ENCODE peak calls at places on chromosomes 13 and 19, in ten cellular contexts. L is caudate nucleus, O is HCT116, M is left ventricle myocardium inferior, H is neural progenitor cell, X is breast epithelium, U is tibial nerve, Y is dorsolateral prefrontal cortex, S is right cardiac atrium, I is lung. Q is an unnamed sample.

GRCh38 chr19:17405250-17406038 is at the start of gene BST2:
- DNase-seq in X (peak), I (peak), O (no peak), U (peak), L (peak), H (peak), M (peak), S (peak), Y (no peak), Q (peak)

GRCh38 chr19:33864311-33864850 is 67.7 kb downstream of the KCTD15 start:
- DNase-seq in O (no peak), H (no peak), S (no peak), X (no peak), U (no peak), I (no peak), L (no peak), M (no peak), Y (no peak), Q (peak)

GRCh38 chr19:35644206-35644986 is 2.9 kb downstream of the ETV2 start:
- DNase-seq in I (peak), O (peak), H (peak), X (peak), Y (peak), S (peak), M (peak), L (peak), U (peak), Q (peak)

GRCh38 chr13:36907801-36908200 is 12.2 kb downstream of the SMAD9 start:
- DNase-seq in O (no peak), I (no peak), L (no peak), M (no peak), S (no peak), H (no peak), X (no peak), U (no peak), Y (no peak), Q (no peak)

GRCh38 chr13:40619479-40619814 is 47.0 kb downstream of the FOXO1 start:
- DNase-seq in H (no peak), M (no peak), U (no peak), O (no peak), X (no peak), I (no peak), Y (no peak), S (no peak), L (no peak), Q (no peak)

GRCh38 chr19:41939861-41940442 is 11.7 kb upstream of the ERFL start:
- DNase-seq in M (no peak), L (no peak), H (peak), U (no peak), Y (no peak), I (no peak), O (no peak), S (no peak), X (no peak), Q (no peak)

GRCh38 chr19:27779953-27780352 is 1433.0 kb downstream of the UQCRFS1 start:
- DNase-seq in O (no peak), L (no peak), I (no peak), X (no peak), H (no peak), U (no peak), S (no peak), M (no peak), Y (no peak), Q (no peak)

GRCh38 chr13:57724486-57725272 is 93.1 kb downstream of the PCDH17 start:
- DNase-seq in Y (no peak), O (no peak), U (no peak), S (no peak), M (no peak), L (no peak), I (no peak), X (no peak), H (peak), Q (no peak)

GRCh38 chr13:46296920-46297319 is 85.2 kb downstream of the LRRC63 start:
- DNase-seq in Y (no peak), X (no peak), O (peak), H (no peak), U (peak), S (no peak), M (no peak), I (no peak), L (no peak), Q (no peak)

GRCh38 chr13:111281751-111282311 is 38.6 kb upstream of the TEX29 start:
- DNase-seq in S (no peak), O (no peak), X (no peak), M (no peak), I (no peak), L (no peak), U (no peak), Y (no peak), H (no peak), Q (no peak)

GRCh38 chr13:24263652-24264051 is 45.7 kb upstream of the C1QTNF9 start:
- DNase-seq in S (no peak), M (no peak), I (no peak), U (no peak), X (no peak), Y (no peak), H (no peak), O (no peak), L (no peak), Q (no peak)

GRCh38 chr13:94239135-94239534 is 240.3 kb downstream of the DCT start:
- DNase-seq in O (no peak), X (no peak), U (no peak), L (no peak), Y (no peak), S (no peak), I (no peak), M (no peak), H (no peak), Q (no peak)

GRCh38 chr19:1904385-1905070 is 671 bp upstream of the ADAT3 start:
- DNase-seq in I (peak), U (no peak), Y (no peak), M (no peak), X (peak), O (no peak), H (peak), L (no peak), S (no peak), Q (peak)

GRCh38 chr19:16801599-16801998 is 27.6 kb upstream of the SIN3B start:
- DNase-seq in X (no peak), S (no peak), Y (no peak), M (no peak), I (no peak), U (no peak), O (no peak), L (no peak), H (no peak), Q (peak)

GRCh38 chr19:42023121-42023942 is 29.3 kb upstream of the ATP1A3 start:
- DNase-seq in S (no peak), L (no peak), H (peak), M (no peak), U (no peak), Y (no peak), O (peak), I (no peak), X (no peak), Q (no peak)

GRCh38 chr19:41144403-41144802 is 30.2 kb downstream of the CYP2F1 start:
- DNase-seq in M (peak), L (peak), Y (peak), O (peak), U (peak), I (peak), H (peak), S (peak), X (peak), Q (peak)

GRCh38 chr13:45916036-45916435 is 64.5 kb upstream of the SIAH3 start:
- DNase-seq in I (no peak), Y (no peak), O (no peak), H (no peak), S (no peak), M (no peak), X (no peak), U (no peak), L (no peak), Q (no peak)

GRCh38 chr13:35789335-35790166 is 313.1 kb upstream of the MAB21L1 start:
- DNase-seq in L (no peak), S (no peak), Y (no peak), M (no peak), U (no peak), X (no peak), I (no peak), H (peak), O (peak), Q (no peak)

GRCh38 chr19:36032251-36033104 is at the start of gene CLIP3:
- DNase-seq in M (peak), U (peak), X (no peak), H (peak), L (peak), S (peak), Y (peak), O (no peak), I (no peak), Q (no peak)

GRCh38 chr13:26019881-26020535 is 31.8 kb downstream of the SHISA2 start:
- DNase-seq in S (no peak), U (no peak), H (no peak), O (no peak), X (no peak), L (no peak), M (no peak), I (no peak), Y (no peak), Q (peak)

GRCh38 chr19:45791744-45792481 is 732 bp downstream of the DMWD start:
- DNase-seq in Y (no peak), S (no peak), H (no peak), X (no peak), M (no peak), I (no peak), U (no peak), O (no peak), L (no peak), Q (no peak)

GRCh38 chr19:45792482-45793177 is at the start of gene DMWD:
- DNase-seq in O (peak), S (peak), H (peak), M (peak), X (peak), Y (peak), I (peak), L (peak), U (peak), Q (peak)

GRCh38 chr19:45794627-45795026 is 2.0 kb upstream of the DMWD start:
- DNase-seq in X (no peak), U (no peak), S (no peak), Y (no peak), I (no peak), O (no peak), L (no peak), H (no peak), M (no peak), Q (no peak)

GRCh38 chr19:45790942-45791341 is 1.7 kb downstream of the DMWD start:
- DNase-seq in O (no peak), U (no peak), X (no peak), M (no peak), L (no peak), S (no peak), I (no peak), H (no peak), Y (no peak), Q (no peak)

DNA sequence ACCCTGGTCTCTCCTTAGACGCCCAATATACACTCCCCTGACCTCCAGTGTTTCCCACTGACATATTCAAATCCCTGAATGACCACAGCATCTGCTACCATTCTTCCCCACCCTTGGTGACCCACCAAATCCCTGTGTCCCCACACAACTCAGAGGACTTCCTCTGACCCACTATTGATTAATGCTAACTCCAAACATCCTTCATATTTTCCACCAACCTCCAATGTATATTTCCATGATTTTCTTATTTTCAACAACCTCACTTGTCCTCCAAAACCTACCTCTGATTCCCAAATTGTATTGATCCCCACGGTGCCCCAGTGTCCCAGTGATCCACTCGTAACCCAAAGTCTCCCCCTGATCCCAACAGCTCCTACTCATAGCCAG is 526 bp upstream of the DMWD start:
- DNase-seq in H (no peak), Y (no peak), U (no peak), S (no peak), X (no peak), O (no peak), M (no peak), L (no peak), I (no peak), Q (no peak)
- H3K27ac ChIP-seq in H (no peak), Y (no peak), U (peak), S (no peak), X (peak), O (peak), M (peak), L (peak), I (no peak), Q (no peak)

GRCh38 chr19:53196777-53197396 is 3.7 kb upstream of the ZNF665 start:
- DNase-seq in S (peak), O (peak), X (peak), I (peak), Y (peak), U (peak), H (peak), M (peak), L (peak), Q (peak)
- H3K27ac ChIP-seq in S (peak), O (no peak), X (peak), I (peak), Y (peak), U (peak), H (no peak), M (peak), L (peak), Q (peak)

GRCh38 chr13:39035799-39036198 is 2.1 kb downstream of the PROSER1 start:
- DNase-seq in X (no peak), I (no peak), H (no peak), Y (no peak), S (no peak), O (no peak), L (no peak), U (no peak), M (no peak), Q (no peak)
- H3K27ac ChIP-seq in X (no peak), I (no peak), H (no peak), Y (no peak), S (no peak), O (no peak), L (no peak), U (no peak), M (no peak), Q (peak)

DNA sequence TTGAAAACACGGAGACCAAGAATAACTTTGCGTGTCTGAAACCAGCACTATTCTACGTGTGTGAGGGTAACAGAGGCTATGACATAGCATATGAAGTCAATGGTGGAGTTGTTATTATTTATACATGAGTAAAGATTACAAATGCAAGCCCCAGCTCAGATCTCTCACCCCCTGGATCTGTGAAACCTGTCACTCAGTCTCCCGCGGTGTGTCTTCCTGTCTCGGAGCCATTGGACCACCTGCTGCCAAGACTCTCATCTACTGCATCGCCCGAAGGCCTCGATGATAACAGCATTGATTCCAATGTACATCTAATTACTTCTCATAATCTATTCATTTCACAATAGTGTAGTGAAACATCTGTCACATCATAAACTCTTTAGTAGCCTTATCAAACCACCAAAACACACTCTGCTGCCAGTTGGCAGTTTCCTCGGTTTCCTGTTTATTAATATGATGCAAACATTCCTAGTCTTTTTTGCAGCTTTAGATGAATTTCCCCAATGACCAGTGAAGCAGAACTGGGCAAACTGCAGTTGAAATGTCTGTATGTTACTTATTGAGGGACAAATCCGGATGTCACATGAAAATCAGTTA is 220.3 kb downstream of the POU4F1 start:
- DNase-seq in H (no peak), O (no peak), I (no peak), M (peak), L (no peak), Y (no peak), S (no peak), U (no peak), X (no peak), Q (no peak)
- H3K27ac ChIP-seq in H (no peak), O (no peak), I (no peak), M (peak), L (no peak), Y (no peak), S (no peak), U (no peak), X (no peak), Q (no peak)

GRCh38 chr13:80483157-80483556 is 142.2 kb upstream of the SPRY2 start:
- DNase-seq in H (no peak), L (no peak), M (no peak), U (no peak), O (no peak), X (no peak), S (no peak), Y (no peak), I (no peak), Q (no peak)
- H3K27ac ChIP-seq in H (no peak), L (no peak), M (peak), U (peak), O (no peak), X (no peak), S (no peak), Y (no peak), I (no peak), Q (no peak)

GRCh38 chr19:39155741-39156140 is 30.2 kb downstream of the PAK4 start:
- DNase-seq in X (no peak), O (no peak), H (no peak), S (no peak), I (no peak), U (no peak), Y (no peak), L (no peak), M (no peak), Q (no peak)

GRCh38 chr19:39155114-39155700 is 29.6 kb downstream of the PAK4 start:
- DNase-seq in S (peak), O (no peak), I (no peak), L (no peak), M (no peak), H (no peak), Y (no peak), X (no peak), U (no peak), Q (no peak)

GRCh38 chr19:39156230-39156890 is 30.8 kb downstream of the PAK4 start:
- DNase-seq in Y (no peak), I (no peak), X (no peak), U (no peak), O (no peak), H (no peak), M (no peak), L (no peak), S (no peak), Q (no peak)

GRCh38 chr19:39154084-39154625 is 28.6 kb downstream of the PAK4 start:
- DNase-seq in O (no peak), I (no peak), L (no peak), H (no peak), S (peak), M (no peak), X (peak), Y (no peak), U (no peak), Q (no peak)

GRCh38 chr19:39154626-39155100 is 29.1 kb downstream of the PAK4 start:
- DNase-seq in M (no peak), O (peak), L (no peak), I (peak), U (no peak), H (no peak), Y (no peak), X (peak), S (peak), Q (no peak)
- H3K27ac ChIP-seq in M (no peak), O (peak), L (no peak), I (no peak), U (peak), H (no peak), Y (no peak), X (peak), S (no peak), Q (peak)

Q was measured in epithelial cell of prostate.